ENCODE peak calls at places on chromosomes 5 and 9, in five cellular contexts. I is ureter, C is GM23248, E is GM10248, W is cardiac muscle cell. B is an unnamed sample.

GRCh38 chr5:93585753-93586385 is 2.8 kb downstream of the NR2F1 start:
- DNase-seq in W (no peak), I (no peak), C (peak), E (no peak), B (no peak)

GRCh38 chr9:5762421-5762820 is 70.5 kb downstream of the ERMP1 start:
- DNase-seq in W (no peak), E (no peak), C (peak), I (no peak), B (no peak)

GRCh38 chr5:150053231-150053626 is 33.1 kb downstream of the CSF1R start:
- DNase-seq in E (no peak), C (peak), I (no peak), W (no peak), B (no peak)

GRCh38 chr5:77778398-77778797 is 2.3 kb upstream of the TBCA start:
- DNase-seq in W (no peak), E (no peak), I (no peak), C (no peak), B (no peak)

GRCh38 chr9:89889865-89890264 is 285.1 kb downstream of the GADD45G start:
- DNase-seq in C (no peak), I (no peak), E (no peak), W (no peak), B (no peak)

GRCh38 chr9:35649431-35650340 is 1.0 kb downstream of the SIT1 start:
- DNase-seq in E (peak), I (no peak), W (no peak), C (peak), B (peak)

GRCh38 chr9:14530301-14530700 is 162.9 kb downstream of the ZDHHC21 start:
- DNase-seq in C (no peak), I (no peak), W (no peak), E (no peak), B (no peak)

GRCh38 chr5:139844472-139845145 is 49.0 kb downstream of the PSD2 start:
- DNase-seq in E (peak), W (peak), I (peak), C (peak), B (peak)

GRCh38 chr9:132234501-132235045 is 72.7 kb downstream of the NTNG2 start:
- DNase-seq in W (no peak), C (peak), I (no peak), E (no peak), B (no peak)

GRCh38 chr5:147445951-147446350 is 63.9 kb downstream of the DPYSL3 start:
- DNase-seq in E (no peak), I (no peak), C (no peak), W (no peak), B (no peak)

GRCh38 chr5:134549714-134550113 is 24.2 kb downstream of the JADE2 start:
- DNase-seq in W (no peak), I (no peak), E (no peak), C (peak), B (no peak)

GRCh38 chr9:114278881-114279570 is 43.9 kb upstream of the ORM1 start:
- DNase-seq in C (peak), E (no peak), I (peak), W (no peak), B (no peak)

GRCh38 chr9:86983260-86984255 is 36.3 kb upstream of the GAS1 start:
- DNase-seq in E (no peak), W (no peak), I (no peak), C (peak), B (no peak)

GRCh38 chr5:78627175-78627574 is 21.4 kb downstream of the LHFPL2 start:
- DNase-seq in C (peak), E (no peak), W (no peak), I (no peak), B (no peak)

GRCh38 chr5:33854733-33855151 is 37.0 kb downstream of the ADAMTS12 start:
- DNase-seq in C (peak), E (no peak), I (no peak), W (peak), B (no peak)

GRCh38 chr5:14864181-14864812 is 7.3 kb downstream of the ANKH start:
- DNase-seq in C (no peak), I (no peak), W (peak), E (no peak), B (no peak)

GRCh38 chr9:134333234-134333873 is 7.1 kb downstream of the RXRA start:
- DNase-seq in I (no peak), E (no peak), C (peak), W (no peak), B (no peak)

GRCh38 chr5:138850854-138851253 is 24.3 kb downstream of the LRRTM2 start:
- DNase-seq in W (no peak), E (no peak), I (no peak), C (peak), B (no peak)

GRCh38 chr5:157459715-157460599 is at the start of gene NIPAL4:
- DNase-seq in E (peak), I (peak), C (peak), W (peak), B (no peak)

GRCh38 chr5:71623221-71623794 is 36.2 kb downstream of the MCCC2 start:
- DNase-seq in I (no peak), W (no peak), E (no peak), C (no peak), B (no peak)

GRCh38 chr5:8845316-8845715 is 700.6 kb downstream of the SEMA5A start:
- DNase-seq in W (no peak), C (peak), I (no peak), E (no peak), B (no peak)

GRCh38 chr5:135149956-135150723 is 116.1 kb upstream of the PITX1 start:
- DNase-seq in E (no peak), W (no peak), C (no peak), I (no peak), B (no peak)

GRCh38 chr9:121736147-121736721 is 84.8 kb downstream of the DAB2IP start:
- DNase-seq in W (peak), C (peak), E (no peak), I (peak), B (no peak)

GRCh38 chr9:104869801-104870200 is 58.2 kb downstream of the ABCA1 start:
- DNase-seq in E (no peak), C (peak), I (no peak), W (no peak), B (no peak)

GRCh38 chr5:154523104-154523503 is 45.1 kb upstream of the HAND1 start:
- DNase-seq in C (no peak), I (no peak), W (no peak), E (no peak), B (no peak)

GRCh38 chr5:10275460-10275859 is 25.4 kb downstream of the CCT5 start:
- DNase-seq in I (peak), W (no peak), E (no peak), C (no peak), B (no peak)

GRCh38 chr9:115008536-115008935 is 78.1 kb upstream of the TNFSF8 start:
- DNase-seq in E (no peak), C (peak), W (no peak), I (no peak), B (no peak)

GRCh38 chr9:12414514-12414913 is 278.7 kb upstream of the TYRP1 start:
- DNase-seq in I (no peak), E (no peak), C (no peak), W (no peak), B (no peak)